ENCODE peak calls at places on chromosome 2, in five cellular contexts. Y is uterus, B is ovary, F is renal cortical epithelial cell, O is amygdala. A is an unnamed sample.

GRCh38 chr2:119011162-119011909 is 69.3 kb downstream of the MARCO start:
- DNase-seq in Y (no peak), B (peak), F (no peak), O (peak), A (no peak)

GRCh38 chr2:172972005-172972619 is 103.5 kb upstream of the MAP3K20 start:
- DNase-seq in Y (peak), B (peak), F (no peak), O (no peak), A (no peak)

GRCh38 chr2:121450301-121450700 is 80.4 kb upstream of the RNU4ATAC start:
- DNase-seq in Y (no peak), B (no peak), F (peak), O (no peak), A (peak)

GRCh38 chr2:170747921-170748320 is 22.3 kb upstream of the ERICH2 start:
- DNase-seq in Y (no peak), B (no peak), F (peak), O (no peak), A (no peak)

GRCh38 chr2:239239607-239240479 is 161.0 kb downstream of the HDAC4 start:
- DNase-seq in Y (peak), B (peak), F (no peak), O (peak), A (no peak)

GRCh38 chr2:119491776-119492525 is 32.3 kb downstream of the SCTR start:
- DNase-seq in Y (no peak), B (no peak), F (peak), O (no peak), A (peak)

GRCh38 chr2:46296216-46296839 is 879 bp upstream of the EPAS1 start:
- DNase-seq in Y (peak), B (peak), F (no peak), O (no peak), A (no peak)

GRCh38 chr2:174344716-174345472 is 10.1 kb downstream of the SP9 start:
- DNase-seq in Y (no peak), B (no peak), F (peak), O (no peak), A (no peak)

GRCh38 chr2:148615446-148615845 is 29.1 kb upstream of the EPC2 start:
- DNase-seq in Y (no peak), B (no peak), F (no peak), O (peak), A (no peak)

GRCh38 chr2:46861916-46862315 is 53.7 kb downstream of the MCFD2 start:
- DNase-seq in Y (no peak), B (no peak), F (no peak), O (no peak), A (no peak)

GRCh38 chr2:67268806-67269205 is 128.3 kb upstream of the ETAA1 start:
- DNase-seq in Y (no peak), B (no peak), F (peak), O (no peak), A (no peak)

GRCh38 chr2:18500333-18500732 is 60.1 kb downstream of the RDH14 start:
- DNase-seq in Y (no peak), B (no peak), F (no peak), O (no peak), A (no peak)

GRCh38 chr2:240300261-240300821 is 135.1 kb upstream of the GPC1 start:
- DNase-seq in Y (no peak), B (peak), F (no peak), O (no peak), A (no peak)

GRCh38 chr2:231710751-231711676 is 2.7 kb downstream of the PTMA start:
- DNase-seq in Y (peak), B (peak), F (no peak), O (no peak), A (no peak)

GRCh38 chr2:211469660-211470059 is 913.3 kb downstream of the CPS1 start:
- DNase-seq in Y (no peak), B (no peak), F (no peak), O (no peak), A (no peak)

GRCh38 chr2:45007356-45007755 is 1.9 kb downstream of the SIX2 start:
- DNase-seq in Y (no peak), B (no peak), F (no peak), O (no peak), A (no peak)

GRCh38 chr2:127401757-127402695 is 14.3 kb upstream of the MAP3K2 start:
- DNase-seq in Y (no peak), B (no peak), F (no peak), O (no peak), A (no peak)

GRCh38 chr2:160394153-160394552 is 99.5 kb downstream of the RBMS1 start:
- DNase-seq in Y (no peak), B (no peak), F (peak), O (no peak), A (no peak)

GRCh38 chr2:117762454-117762853 is 52.0 kb upstream of the DDX18 start:
- DNase-seq in Y (no peak), B (no peak), F (no peak), O (no peak), A (no peak)

GRCh38 chr2:160232905-160233475 is 32.9 kb upstream of the ITGB6 start:
- DNase-seq in Y (no peak), B (no peak), F (no peak), O (no peak), A (no peak)

GRCh38 chr2:181104512-181105121 is 124.2 kb downstream of the UBE2E3 start:
- DNase-seq in Y (no peak), B (no peak), F (peak), O (no peak), A (no peak)

GRCh38 chr2:44100351-44100750 is 68.3 kb upstream of the PPM1B start:
- DNase-seq in Y (peak), B (peak), F (peak), O (no peak), A (peak)

GRCh38 chr2:7725132-7725849 is 808.1 kb downstream of the RNF144A start:
- DNase-seq in Y (no peak), B (no peak), F (peak), O (no peak), A (no peak)

GRCh38 chr2:50491541-50492114 is 540.3 kb downstream of the NRXN1 start:
- DNase-seq in Y (no peak), B (no peak), F (peak), O (no peak), A (no peak)

GRCh38 chr2:48406096-48406495 is 123.9 kb upstream of the STON1 start:
- DNase-seq in Y (no peak), B (no peak), F (no peak), O (no peak), A (no peak)

GRCh38 chr2:37343537-37344434 is 644 bp upstream of the QPCT start:
- DNase-seq in Y (peak), B (no peak), F (peak), O (no peak), A (no peak)

GRCh38 chr2:96265349-96265839 is 403 bp downstream of the TMEM127 start:
- DNase-seq in Y (no peak), B (no peak), F (no peak), O (peak), A (no peak)

GRCh38 chr2:238142382-238143205 is 4.1 kb downstream of the KLHL30 start:
- DNase-seq in Y (no peak), B (no peak), F (peak), O (no peak), A (no peak)

GRCh38 chr2:234304945-234305344 is 191.9 kb downstream of the ARL4C start:
- DNase-seq in Y (no peak), B (no peak), F (peak), O (no peak), A (no peak)

GRCh38 chr2:96245609-96246390 is 20.0 kb downstream of the TMEM127 start:
- DNase-seq in Y (no peak), B (no peak), F (no peak), O (no peak), A (no peak)

GRCh38 chr2:112055833-112056625 is 960 bp downstream of the TMEM87B start:
- DNase-seq in Y (peak), B (peak), F (peak), O (peak), A (peak)

GRCh38 chr2:145416640-145417039 is 896.7 kb upstream of the ZEB2 start:
- DNase-seq in Y (no peak), B (no peak), F (no peak), O (no peak), A (no peak)

GRCh38 chr2:104758199-104758620 is 95.7 kb upstream of the POU3F3 start:
- DNase-seq in Y (no peak), B (no peak), F (peak), O (no peak), A (peak)

A was measured in kidney epithelial cell.